ENCODE peak calls at places on chromosomes 16 and 17, in four cellular contexts. B, R, K and F are unnamed samples.

GRCh38 chr16:23673971-23674614 is 4.6 kb upstream of the PLK1 start:
- DNase-seq in R (no peak), K (no peak), B (no peak), F (no peak)

GRCh38 chr16:31435341-31436220 is 7.0 kb downstream of the ZNF843 start:
- DNase-seq in R (no peak), B (no peak), K (no peak), F (no peak)

GRCh38 chr17:2921443-2921842 is 125.2 kb downstream of the RAP1GAP2 start:
- DNase-seq in K (no peak), B (no peak), R (no peak), F (no peak)

GRCh38 chr17:74337834-74338500 is 11.9 kb downstream of the KIF19 start:
- DNase-seq in B (no peak), K (no peak), R (no peak), F (no peak)

GRCh38 chr17:4155980-4156620 is 13.1 kb downstream of the CYB5D2 start:
- DNase-seq in B (no peak), K (no peak), R (no peak), F (no peak)

GRCh38 chr16:57066625-57067024 is 25.8 kb upstream of the CPNE2 start:
- DNase-seq in R (no peak), K (no peak), B (no peak), F (no peak)

GRCh38 chr16:16004314-16004749 is 54.9 kb downstream of the ABCC1 start:
- DNase-seq in K (no peak), B (no peak), R (peak), F (no peak)

GRCh38 chr17:2395258-2396170 is 5.3 kb downstream of the MNT start:
- DNase-seq in R (no peak), K (no peak), B (no peak), F (no peak)

GRCh38 chr17:2101448-2102257 is 46.8 kb downstream of the HIC1 start:
- DNase-seq in B (no peak), R (no peak), K (no peak), F (peak)

GRCh38 chr17:43479948-43480347 is 3.8 kb upstream of the DHX8 start:
- DNase-seq in B (no peak), R (no peak), K (no peak), F (no peak)

GRCh38 chr16:29663020-29663828 is at the start of gene SPN:
- DNase-seq in K (no peak), R (no peak), B (no peak), F (peak)

GRCh38 chr16:11085025-11085485 is 140.7 kb downstream of the CLEC16A start:
- DNase-seq in R (no peak), B (no peak), K (no peak), F (no peak)

GRCh38 chr16:8716592-8716991 is 42.2 kb downstream of the ABAT start:
- DNase-seq in K (no peak), B (no peak), R (no peak), F (no peak)

GRCh38 chr17:80256034-80256350 is 4.7 kb upstream of the RNF213 start:
- DNase-seq in B (no peak), R (no peak), K (no peak), F (no peak)

DNA sequence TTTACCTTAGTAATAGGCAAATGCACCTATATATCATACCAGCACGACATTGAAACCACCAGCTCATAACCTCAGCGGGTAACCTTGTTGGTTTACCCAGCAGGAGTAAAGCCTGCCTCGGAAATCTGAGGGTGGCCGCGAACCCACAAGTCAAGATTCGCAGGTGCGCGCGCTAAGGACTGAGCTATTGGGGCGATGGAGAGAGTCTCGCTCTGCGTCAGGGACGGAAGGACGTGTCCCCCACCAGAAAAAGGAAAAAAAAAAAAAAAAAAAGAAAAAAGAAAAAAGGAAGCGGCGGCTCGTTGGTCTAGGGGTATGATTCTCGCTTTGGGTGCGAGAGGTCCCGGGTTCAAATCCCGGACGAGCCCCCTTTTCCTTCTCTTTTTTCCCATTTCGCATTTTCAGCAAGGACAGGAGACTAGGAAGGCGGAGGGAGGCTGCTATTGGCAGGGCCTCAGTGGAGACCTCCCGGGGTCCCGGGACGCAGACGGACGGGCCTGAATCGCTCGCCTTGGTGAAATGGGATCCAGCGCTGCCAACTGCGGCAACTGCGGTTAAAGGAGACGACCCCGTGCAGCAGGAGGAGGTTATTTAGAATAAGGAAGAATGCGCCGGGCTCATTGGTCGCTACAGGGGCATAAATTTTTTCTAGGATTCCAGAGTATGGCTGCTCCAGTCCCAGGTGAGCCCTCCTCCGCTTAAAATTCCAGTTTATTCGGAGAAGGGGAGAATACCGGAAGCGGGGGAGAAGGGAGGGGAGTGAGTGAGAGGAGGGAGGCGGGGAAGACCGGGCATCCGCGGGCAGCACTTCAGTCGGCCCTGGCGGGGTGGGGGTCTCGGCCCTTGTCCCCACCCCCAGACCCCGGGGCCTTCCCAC is at the start of gene OR1F1:
- DNase-seq in K (peak), R (peak), B (no peak), F (no peak)
- H3K4me3 ChIP-seq in K (peak), R (peak), B (peak), F (peak)

GRCh38 chr16:6827931-6828330 is 504.7 kb upstream of the RBFOX1 start:
- DNase-seq in B (no peak), R (no peak), K (no peak), F (no peak)

GRCh38 chr16:6827272-6827671 is 505.4 kb upstream of the RBFOX1 start:
- DNase-seq in R (no peak), B (no peak), K (no peak), F (no peak)

DNA sequence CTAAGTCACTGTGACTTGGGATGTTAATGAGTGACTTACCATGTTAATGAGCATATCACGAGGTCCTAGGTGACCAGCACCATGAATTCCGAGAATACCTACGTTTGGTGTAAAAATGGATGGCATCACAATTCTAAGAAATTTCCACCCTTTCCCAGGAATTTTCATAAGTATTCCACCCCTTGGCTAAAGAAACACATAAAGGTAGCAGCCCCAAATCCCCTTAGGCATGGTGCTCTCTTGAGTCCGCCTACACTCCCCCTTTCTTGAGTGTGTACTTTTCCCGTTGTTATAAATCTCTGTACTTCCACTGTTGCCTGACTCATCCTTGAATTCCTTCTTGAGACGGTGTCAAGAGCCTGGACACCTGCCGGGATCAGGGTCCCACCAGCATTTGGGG is 504.0 kb upstream of the RBFOX1 start:
- DNase-seq in K (no peak), R (no peak), B (no peak), F (no peak)
- TF ChIP-seq CTCF in K (no peak), R (no peak), B (no peak), F (no peak)

GRCh38 chr17:64019486-64020067 is 856 bp downstream of the ICAM2 start:
- DNase-seq in R (no peak), K (peak), B (no peak), F (no peak)
- H3K4me3 ChIP-seq in R (no peak), K (peak), B (no peak), F (peak)

DNA sequence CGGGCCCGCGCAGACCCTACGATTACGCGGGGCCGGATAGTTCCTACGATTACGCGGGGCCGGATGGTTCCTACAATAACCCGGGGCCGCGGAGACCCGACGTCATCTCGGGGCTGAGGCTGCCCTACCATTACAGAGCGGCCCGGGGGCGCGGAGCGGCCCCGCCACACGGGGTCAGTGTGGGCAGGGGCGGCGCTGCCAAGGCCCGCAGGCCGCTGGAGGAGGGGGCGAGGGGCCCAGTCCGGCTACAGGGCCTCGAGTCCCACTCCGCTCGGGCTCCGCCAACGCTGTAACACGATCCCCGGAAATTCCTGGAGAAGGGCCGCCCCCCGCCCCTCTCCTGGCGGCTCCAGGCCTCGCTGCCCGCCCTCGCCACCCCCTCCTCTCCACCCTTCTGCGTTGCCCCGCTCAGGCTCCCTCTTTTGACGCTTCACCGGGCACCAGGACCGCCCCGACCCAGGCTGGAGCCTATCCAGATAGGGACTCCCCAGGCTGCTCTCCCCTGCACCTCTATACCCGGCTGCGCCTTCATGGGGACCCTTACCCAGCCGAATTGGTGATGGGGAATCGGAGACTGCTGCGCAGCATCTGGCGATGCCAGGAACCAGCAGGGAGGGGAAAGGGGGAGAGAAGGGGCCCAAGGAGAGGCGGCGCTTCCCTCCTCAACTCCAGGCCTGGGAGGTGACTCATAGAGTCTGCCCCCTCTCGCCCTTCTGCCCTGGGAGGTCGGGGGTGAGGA is at the start of gene RAB34:
- DNase-seq in R (peak), B (no peak), K (no peak), F (no peak)
- TF ChIP-seq CTCF in R (peak), B (peak), K (no peak), F (no peak)

DNA sequence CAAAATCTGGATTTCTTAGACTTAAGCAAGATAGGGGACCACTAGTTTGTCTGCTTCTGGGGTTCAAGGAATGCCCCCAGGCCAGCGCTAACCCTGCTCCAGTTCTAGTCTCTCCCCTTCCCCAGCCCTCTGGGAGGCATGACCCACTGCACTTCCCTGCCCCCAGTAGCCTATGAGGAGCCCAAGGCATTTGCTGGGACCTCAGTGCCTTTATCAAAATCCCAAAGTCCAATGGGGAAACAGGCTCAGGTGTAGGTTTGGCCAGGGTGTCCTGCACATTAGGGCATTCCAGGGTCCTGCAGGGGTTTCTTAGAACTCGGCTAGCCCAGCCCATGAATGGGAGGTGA is 1.2 kb downstream of the IL4R start:
- DNase-seq in B (no peak), K (no peak), R (no peak), F (no peak)
- H3K4me3 ChIP-seq in B (peak), K (no peak), R (no peak), F (peak)

DNA sequence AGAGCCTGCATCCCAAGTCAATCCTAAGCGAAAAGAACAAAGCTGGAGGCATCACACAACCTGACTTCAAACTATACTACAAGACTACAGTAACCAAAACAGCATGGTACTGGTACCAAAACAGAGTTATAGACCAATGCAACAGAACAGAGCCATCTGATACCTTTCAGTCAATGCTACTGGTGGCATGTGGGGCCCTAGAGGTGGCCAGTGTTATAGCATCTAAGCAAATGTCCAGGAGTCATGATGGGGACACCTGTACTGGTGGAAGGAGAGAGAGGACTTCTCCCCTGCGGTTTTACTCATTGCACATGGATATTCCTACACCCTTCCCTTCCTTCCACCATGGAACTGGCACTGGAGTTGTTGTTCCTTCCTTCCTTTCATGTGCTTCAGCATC is 6.0 kb upstream of the ASIC2 start:
- DNase-seq in R (no peak), B (no peak), K (no peak), F (no peak)
- TF ChIP-seq CTCF in R (no peak), B (peak), K (no peak), F (no peak)

GRCh38 chr17:38877130-38877851 is 7.4 kb downstream of the LASP1 start:
- DNase-seq in K (peak), B (no peak), R (peak), F (peak)
- H3K4me3 ChIP-seq in K (no peak), B (no peak), R (no peak), F (no peak)

GRCh38 chr17:58308173-58308984 is 20.2 kb downstream of the TSPOAP1 start:
- DNase-seq in B (no peak), K (no peak), R (no peak), F (peak)
- TF ChIP-seq CTCF in B (peak), K (peak), R (peak), F (peak)

DNA sequence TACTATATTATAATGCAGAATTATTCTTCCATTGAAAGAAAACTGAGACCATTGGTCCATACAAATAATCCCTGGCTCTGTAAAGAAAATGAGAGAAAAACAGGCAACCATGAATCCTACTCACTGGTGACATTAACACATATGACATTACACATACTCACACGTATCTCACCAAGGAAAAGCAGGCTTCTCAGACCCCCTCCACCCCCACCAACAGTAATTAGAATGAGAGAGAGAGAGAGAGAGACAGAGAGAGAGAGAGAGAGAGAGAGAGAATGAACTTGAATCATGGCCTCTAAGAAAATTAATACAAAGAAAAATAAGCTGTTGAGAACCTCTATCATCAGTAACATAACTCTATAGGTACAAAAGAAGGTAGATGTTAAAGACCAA is 132.0 kb downstream of the SNX11 start:
- DNase-seq in K (no peak), R (peak), B (no peak), F (no peak)
- H3K4me3 ChIP-seq in K (no peak), R (no peak), B (no peak), F (no peak)